ENCODE peak calls at places on chromosome 15, in four cellular contexts. R is activated CD8-positive, alpha-beta memory T cell treated with anti-CD3 and anti-CD28 coated beads, Interleukin-2, amount 50 U/mL, for 4 hours; M is OCI-LY7; B is stomach. D is an unnamed sample.

GRCh38 chr15:98699591-98700424 is 51.5 kb downstream of the IGF1R start:
- DNase-seq in R (no peak), M (no peak), B (no peak), D (no peak)

GRCh38 chr15:95407534-95407933 is 923.0 kb upstream of the NR2F2 start:
- DNase-seq in R (no peak), M (no peak), B (no peak), D (no peak)

GRCh38 chr15:84643838-84644237 is 10.2 kb downstream of the WDR73 start:
- DNase-seq in R (no peak), M (no peak), B (no peak), D (no peak)

GRCh38 chr15:61335998-61336648 is 107.0 kb upstream of the RORA start:
- DNase-seq in R (no peak), M (no peak), B (no peak), D (peak)

GRCh38 chr15:88232771-88233170 is 23.8 kb downstream of the NTRK3 start:
- DNase-seq in R (no peak), M (no peak), B (no peak), D (no peak)

GRCh38 chr15:58241872-58242271 is 103.7 kb downstream of the AQP9 start:
- DNase-seq in R (no peak), M (no peak), B (no peak), D (no peak)

GRCh38 chr15:57138260-57138895 is 219.9 kb downstream of the TCF12 start:
- DNase-seq in R (no peak), M (peak), B (peak), D (no peak)

GRCh38 chr15:55846108-55846707 is 103.3 kb upstream of the PRTG start:
- DNase-seq in R (no peak), M (peak), B (no peak), D (peak)

GRCh38 chr15:81265256-81265943 is 58.5 kb downstream of the STARD5 start:
- DNase-seq in R (no peak), M (peak), B (no peak), D (no peak)

GRCh38 chr15:81336568-81336967 is 12.6 kb upstream of the STARD5 start:
- DNase-seq in R (peak), M (peak), B (no peak), D (no peak)

D was measured in mucosa of gallbladder.